ENCODE peak calls at places on chromosomes 12 and 14, in eight cellular contexts. I is stimulated activated naive CD4-positive, alpha-beta T cell; S is CD4-positive, alpha-beta memory T cell; W is stimulated activated CD4-positive, alpha-beta T cell treated with anti-CD3 and anti-CD28 coated beads, Interleukin-1b, Interleukin-23, amount 100 ng/mL, for 24 hours; R is NCI-H2107; Z is stimulated activated CD8-positive, alpha-beta memory T cell treated with anti-CD3 and anti-CD28 coated beads, Interleukin-15, amount 100 ng/mL, for 24 hours; K is psoas muscle; L is GM18507. G is an unnamed sample.

GRCh38 chr12:42706331-42706730 is 116.8 kb upstream of the PRICKLE1 start:
- DNase-seq in W (no peak), K (no peak), S (no peak), R (no peak), Z (no peak), L (no peak), I (no peak), G (no peak)

GRCh38 chr14:54450535-54450934 is 9.4 kb upstream of the CNIH1 start:
- DNase-seq in S (no peak), L (no peak), K (no peak), I (no peak), W (no peak), R (no peak), Z (no peak), G (no peak)

GRCh38 chr12:42421844-42422779 is 96.1 kb downstream of the PPHLN1 start:
- DNase-seq in L (no peak), R (no peak), Z (no peak), K (no peak), W (no peak), S (no peak), I (no peak), G (no peak)

GRCh38 chr14:21656980-21657379 is 3.3 kb downstream of the OR4E2 start:
- DNase-seq in I (no peak), K (no peak), W (no peak), R (no peak), S (no peak), L (no peak), Z (no peak), G (no peak)

GRCh38 chr14:102776761-102777710 is at the start of gene TRAF3:
- DNase-seq in R (no peak), W (peak), Z (peak), I (peak), L (peak), K (peak), S (peak), G (peak)

GRCh38 chr12:28998662-28999120 is 150.4 kb upstream of the FAR2 start:
- DNase-seq in R (no peak), L (no peak), I (no peak), S (no peak), K (no peak), W (no peak), Z (no peak), G (no peak)

GRCh38 chr14:58177125-58177524 is 22.8 kb upstream of the ACTR10 start:
- DNase-seq in K (no peak), W (no peak), L (no peak), I (no peak), R (no peak), S (no peak), Z (no peak), G (no peak)

GRCh38 chr12:91189526-91189925 is 6.9 kb upstream of the DCN start:
- DNase-seq in L (no peak), Z (no peak), S (no peak), I (no peak), W (no peak), K (no peak), R (no peak), G (no peak)

GRCh38 chr14:50334211-50334610 is 22.1 kb downstream of the DMAC2L start:
- DNase-seq in L (no peak), S (no peak), I (no peak), K (no peak), R (no peak), W (no peak), Z (no peak), G (no peak)

GRCh38 chr14:64220466-64220865 is 73.7 kb downstream of the ESR2 start:
- DNase-seq in W (no peak), S (no peak), K (peak), Z (no peak), L (no peak), I (no peak), R (no peak), G (no peak)

GRCh38 chr12:108502922-108503321 is 12.2 kb upstream of the FICD start:
- DNase-seq in L (no peak), I (no peak), R (no peak), Z (no peak), S (no peak), K (no peak), W (no peak), G (no peak)

G was measured in naive thymus-derived CD4-positive, alpha-beta T cell.